ENCODE peak calls at places on chromosomes 2 and 18, in five cellular contexts. O is A549, B is heart left ventricle, S is HCT116, Z is upper lobe of left lung. I is an unnamed sample.

GRCh38 chr2:217848351-217848957 is 154.3 kb downstream of the TNS1 start:
- ATAC-seq in S (no peak), O (no peak), Z (no peak), B (no peak), I (no peak)

GRCh38 chr2:55598056-55598795 is 19.2 kb downstream of the PPP4R3B start:
- ATAC-seq in S (no peak), O (no peak), B (no peak), Z (no peak), I (no peak)

GRCh38 chr2:102033028-102033749 is 41.4 kb downstream of the IL1R2 start:
- ATAC-seq in O (peak), Z (peak), B (peak), S (peak), I (peak)

GRCh38 chr2:96869281-96869823 is 528 bp downstream of the SEMA4C start:
- ATAC-seq in O (peak), B (peak), Z (peak), S (peak), I (peak)

GRCh38 chr2:43052204-43052943 is 174.0 kb downstream of the ZFP36L2 start:
- ATAC-seq in S (no peak), O (no peak), Z (no peak), B (no peak), I (no peak)

GRCh38 chr2:224843141-224843540 is 127.0 kb upstream of the CCDC195 start:
- ATAC-seq in Z (no peak), S (no peak), B (no peak), O (no peak), I (no peak)

GRCh38 chr2:113078350-113078839 is 10.6 kb downstream of the IL1F10 start:
- ATAC-seq in O (no peak), S (peak), B (no peak), Z (peak), I (no peak)

GRCh38 chr18:23260932-23261590 is 125.8 kb downstream of the CABLES1 start:
- ATAC-seq in Z (no peak), O (no peak), S (no peak), B (no peak), I (no peak)

GRCh38 chr18:76905821-76906220 is 83.5 kb downstream of the ZNF236 start:
- ATAC-seq in Z (no peak), S (no peak), O (no peak), B (no peak), I (no peak)

GRCh38 chr2:191240871-191241270 is 4.3 kb upstream of the MYO1B start:
- ATAC-seq in O (no peak), Z (no peak), B (no peak), S (no peak), I (no peak)

GRCh38 chr18:68152770-68153169 is 562.1 kb downstream of the TMX3 start:
- ATAC-seq in B (no peak), Z (no peak), S (no peak), O (peak), I (no peak)

GRCh38 chr2:73156539-73157124 is 43.9 kb upstream of the RAB11FIP5 start:
- ATAC-seq in S (peak), B (peak), Z (peak), O (peak), I (peak)

GRCh38 chr2:65430515-65431416 is 1.6 kb downstream of the SPRED2 start:
- ATAC-seq in B (peak), S (peak), Z (peak), O (peak), I (peak)
- TF ChIP-seq POLR2A in B (peak), S (peak), Z (no peak), O (no peak), I (no peak)

GRCh38 chr2:84904151-84904550 is 1.3 kb upstream of the TMSB10 start:
- ATAC-seq in O (no peak), Z (no peak), B (no peak), S (no peak), I (no peak)

GRCh38 chr2:84906108-84906899 is 848 bp downstream of the TMSB10 start:
- ATAC-seq in B (peak), Z (peak), S (no peak), O (peak), I (no peak)

GRCh38 chr2:84905181-84906107 is at the start of gene TMSB10:
- ATAC-seq in B (peak), Z (peak), S (peak), O (peak), I (peak)

GRCh38 chr2:84902526-84902925 is 2.9 kb upstream of the TMSB10 start:
- ATAC-seq in Z (no peak), B (no peak), S (no peak), O (no peak), I (no peak)

DNA sequence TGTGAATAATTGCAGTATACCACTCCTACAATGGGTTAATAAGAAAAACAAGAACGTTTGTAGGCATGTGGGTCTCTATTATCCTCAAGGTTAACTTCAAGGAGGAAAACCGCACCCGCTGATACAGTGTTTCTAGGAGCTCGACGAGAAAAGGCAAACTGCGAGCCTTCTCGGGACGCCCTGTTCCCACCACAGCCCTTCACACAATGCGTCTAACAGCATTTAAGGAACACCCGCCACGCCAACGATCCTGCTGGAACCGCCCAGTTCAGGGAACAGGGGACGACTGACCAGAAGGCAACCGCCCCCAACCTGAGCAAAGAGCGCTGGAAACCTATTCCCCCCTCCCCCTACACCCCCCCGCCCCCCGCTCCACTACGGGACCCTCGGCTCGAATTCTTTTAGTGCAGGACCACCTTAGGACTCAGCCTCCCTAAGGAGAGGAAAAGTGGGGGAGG is 710 bp upstream of the TMSB10 start:
- ATAC-seq in S (peak), B (peak), O (peak), Z (peak), I (peak)
- TF ChIP-seq POLR2A in S (no peak), B (peak), O (peak), Z (no peak), I (peak)

DNA sequence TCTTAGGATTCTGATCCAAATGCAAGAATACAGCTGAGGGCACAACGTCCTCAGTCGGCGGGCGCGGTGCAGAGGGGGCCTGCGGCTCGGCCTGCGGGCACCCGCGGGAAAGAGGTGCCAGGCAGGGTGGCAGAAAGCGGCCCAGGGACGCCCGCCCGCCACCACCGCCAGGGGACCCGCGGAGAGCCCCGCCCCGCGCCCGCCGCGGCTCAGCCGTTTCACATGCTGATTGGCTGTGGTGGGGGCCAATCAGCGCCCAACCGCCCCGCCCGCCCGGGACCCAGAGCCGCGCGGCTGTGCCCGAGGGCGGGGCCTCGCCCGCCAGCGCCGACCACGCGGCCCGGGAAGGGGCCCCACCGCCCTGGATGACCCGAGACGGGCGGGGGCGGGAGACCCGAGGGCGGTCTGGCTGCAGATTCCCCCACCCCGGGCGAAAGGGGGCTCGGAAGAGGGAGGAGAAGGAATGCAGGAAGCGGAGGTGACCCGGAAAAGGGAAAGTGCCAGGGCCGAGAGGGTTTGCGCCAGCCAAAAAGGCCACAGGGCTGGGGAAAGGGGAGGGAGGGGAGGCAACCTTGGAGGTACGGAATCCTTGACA is 8.0 kb downstream of the IRS1 start:
- ATAC-seq in Z (peak), O (peak), B (peak), S (no peak), I (peak)
- TF ChIP-seq POLR2A in Z (no peak), O (peak), B (peak), S (no peak), I (peak)

GRCh38 chr2:216131175-216131926 is 22.2 kb downstream of the XRCC5 start:
- ATAC-seq in B (no peak), O (no peak), S (no peak), Z (no peak), I (no peak)

GRCh38 chr2:216130346-216130951 is 21.3 kb downstream of the XRCC5 start:
- ATAC-seq in Z (no peak), B (no peak), S (peak), O (peak), I (no peak)

GRCh38 chr2:216132585-216132984 is 23.4 kb downstream of the XRCC5 start:
- ATAC-seq in O (no peak), Z (no peak), S (no peak), B (no peak), I (no peak)

GRCh38 chr2:216133392-216133791 is 24.2 kb downstream of the XRCC5 start:
- ATAC-seq in Z (no peak), S (no peak), O (no peak), B (no peak), I (no peak)

GRCh38 chr2:216134958-216135541 is 25.9 kb downstream of the XRCC5 start:
- ATAC-seq in Z (no peak), S (no peak), O (no peak), B (no peak), I (no peak)
- TF ChIP-seq POLR2A in Z (no peak), S (no peak), O (no peak), B (no peak), I (no peak)

GRCh38 chr2:41698787-41699422 is 348.9 kb upstream of the PKDCC start:
- ATAC-seq in O (peak), S (peak), Z (no peak), B (peak), I (no peak)

GRCh38 chr2:41697389-41697788 is 350.4 kb upstream of the PKDCC start:
- ATAC-seq in S (no peak), B (no peak), O (no peak), Z (no peak), I (no peak)

GRCh38 chr2:41703123-41703522 is 344.7 kb upstream of the PKDCC start:
- ATAC-seq in O (no peak), Z (no peak), B (no peak), S (no peak), I (no peak)

GRCh38 chr2:41705634-41706033 is 342.2 kb upstream of the PKDCC start:
- ATAC-seq in S (no peak), B (no peak), Z (no peak), O (no peak), I (no peak)

GRCh38 chr2:41701231-41701630 is 346.6 kb upstream of the PKDCC start:
- ATAC-seq in O (no peak), Z (no peak), S (no peak), B (no peak), I (no peak)
- TF ChIP-seq POLR2A in O (no peak), Z (no peak), S (no peak), B (no peak), I (no peak)

GRCh38 chr2:133609664-133610063 is 41.4 kb upstream of the NCKAP5 start:
- ATAC-seq in S (no peak), O (no peak), B (no peak), Z (no peak), I (no peak)
- TF ChIP-seq POLR2A in S (no peak), O (no peak), B (no peak), Z (no peak), I (no peak)

GRCh38 chr2:62287335-62287734 is 91.4 kb downstream of the B3GNT2 start:
- ATAC-seq in B (no peak), S (no peak), O (no peak), Z (no peak), I (no peak)

GRCh38 chr2:62284980-62285379 is 89.1 kb downstream of the B3GNT2 start:
- ATAC-seq in B (no peak), Z (no peak), O (no peak), S (no peak), I (no peak)

GRCh38 chr2:62286089-62286785 is 90.3 kb downstream of the B3GNT2 start:
- ATAC-seq in S (no peak), Z (no peak), O (no peak), B (no peak), I (no peak)

GRCh38 chr2:62291052-62291451 is 95.1 kb downstream of the B3GNT2 start:
- ATAC-seq in Z (no peak), O (no peak), B (no peak), S (no peak), I (no peak)

GRCh38 chr2:62287895-62288589 is 92.1 kb downstream of the B3GNT2 start:
- ATAC-seq in B (peak), O (peak), S (peak), Z (peak), I (no peak)
- TF ChIP-seq POLR2A in B (no peak), O (no peak), S (no peak), Z (no peak), I (no peak)

GRCh38 chr18:12702221-12703095 is at the start of the genes CEP76 and PSMG2:
- ATAC-seq in Z (peak), O (peak), S (peak), B (peak), I (peak)
- TF ChIP-seq POLR2A in Z (no peak), O (peak), S (peak), B (peak), I (peak)

DNA sequence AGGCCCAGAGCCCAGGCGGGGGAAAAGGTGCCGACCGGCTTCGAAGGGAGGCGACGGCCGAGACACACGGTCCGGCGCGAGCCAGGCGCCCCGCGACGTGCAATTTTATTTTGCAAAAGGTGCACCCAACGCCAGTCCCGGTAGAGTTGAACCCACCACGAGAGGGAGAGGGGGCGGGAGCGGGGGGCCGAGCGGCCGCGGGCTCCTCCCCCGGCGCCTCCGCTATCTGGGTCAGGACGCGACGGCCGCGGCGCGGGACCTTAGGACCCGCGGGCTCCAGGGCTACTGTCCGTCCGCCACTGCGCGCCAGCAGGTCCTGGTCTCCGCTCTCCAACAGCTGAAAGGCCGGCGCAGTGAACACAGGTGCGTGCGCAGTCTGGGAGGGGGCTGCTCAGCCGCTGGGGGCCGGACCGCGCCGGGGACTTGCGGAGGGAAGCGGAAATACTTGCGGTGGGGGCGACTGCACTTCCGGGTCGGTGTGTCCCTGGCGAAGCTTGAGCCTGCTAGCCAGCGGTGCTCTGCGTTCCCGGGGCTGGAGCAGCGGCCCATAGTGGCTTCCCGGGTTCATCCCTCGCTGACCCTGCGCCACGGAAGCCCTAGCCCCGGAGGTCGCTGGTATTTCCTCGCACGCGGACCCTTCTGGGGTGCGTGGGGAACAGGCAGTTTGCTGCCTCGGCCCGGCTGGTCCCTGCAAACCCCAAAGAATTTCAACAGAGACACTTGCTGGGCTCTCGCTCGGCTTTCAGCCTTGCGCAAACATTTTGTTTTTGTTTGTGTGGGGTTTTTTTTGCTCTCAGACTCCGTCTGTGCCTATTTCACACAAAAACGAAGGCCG is at the start of gene RMDN2:
- ATAC-seq in B (peak), S (peak), Z (peak), O (peak), I (peak)
- TF ChIP-seq POLR2A in B (peak), S (peak), Z (no peak), O (peak), I (peak)

I was measured in gastroesophageal sphincter.